ENCODE peak calls at places on chromosomes 4 and X, in four cellular contexts. M is heart right ventricle, C is NB4, I is epithelial cell of proximal tubule. X is an unnamed sample.

GRCh38 chrX:45954026-45954425 is 591.2 kb downstream of the ZNF674 start:
- DNase-seq in I (no peak), C (no peak), M (no peak), X (no peak)

GRCh38 chr4:168803727-168804126 is 206.3 kb downstream of the CBR4 start:
- DNase-seq in M (no peak), C (no peak), I (no peak), X (no peak)

GRCh38 chrX:31499120-31499519 is 427.3 kb upstream of the FTHL17 start:
- DNase-seq in M (no peak), I (no peak), C (no peak), X (no peak)

GRCh38 chr4:2402053-2402452 is 16.4 kb downstream of the ZFYVE28 start:
- DNase-seq in C (no peak), I (no peak), M (peak; percentile 57), X (peak; percentile 64)

GRCh38 chrX:25006586-25007058 is 9.1 kb downstream of the ARX start:
- DNase-seq in I (no peak), C (no peak), M (no peak), X (no peak)

GRCh38 chr4:20393486-20394100 is 141.9 kb downstream of the SLIT2 start:
- DNase-seq in C (no peak), M (no peak), I (no peak), X (no peak)

GRCh38 chr4:149574973-149575372 is 240.7 kb downstream of the IQCM start:
- DNase-seq in I (no peak), M (no peak), C (no peak), X (no peak)

GRCh38 chrX:29653721-29654120 is 561.6 kb upstream of the MAGEB2 start:
- DNase-seq in I (no peak), M (no peak), C (no peak), X (no peak)

GRCh38 chr4:21742326-21742725 is 206.2 kb downstream of the KCNIP4 start:
- DNase-seq in C (no peak), I (no peak), M (no peak), X (no peak)

GRCh38 chr4:141711211-141711610 is 74.8 kb downstream of the IL15 start:
- DNase-seq in C (peak; percentile 4), M (no peak), I (no peak), X (no peak)

GRCh38 chr4:104726002-104726401 is 231.3 kb upstream of the CXXC4 start:
- DNase-seq in I (no peak), M (no peak), C (no peak), X (no peak)

GRCh38 chrX:95318882-95319281 is 1365.8 kb upstream of the DIAPH2 start:
- DNase-seq in C (peak; percentile 27), I (no peak), M (no peak), X (no peak)

GRCh38 chr4:74583757-74584156 is 138.8 kb downstream of the AREG start:
- DNase-seq in C (no peak), M (no peak), I (peak; percentile 31), X (no peak)

X was measured in lung.